ENCODE peak calls at places on chromosomes 6 and 20, in six cellular contexts. W, K, E, I, F and H are unnamed samples. For H3K27me3 and H3K36me3, the result is how much of the 10 kb centered on the place peaks cover.

GRCh38 chr6:43709654-43710303 is 22.2 kb upstream of the MRPS18A start:
- DNase-seq in W (no peak), K (no peak), E (no peak), I (no peak), F (no peak), H (no peak)

GRCh38 chr6:135222623-135223022 is 41.5 kb downstream of the MYB start:
- DNase-seq in W (peak), K (no peak), E (no peak), I (no peak), F (no peak), H (no peak)

GRCh38 chr6:28004350-28005123 is 47.5 kb downstream of the OR2B6 start:
- DNase-seq in W (no peak), K (no peak), E (no peak), I (no peak), F (no peak), H (no peak)

GRCh38 chr6:92559002-92559401 is 860.4 kb downstream of the EPHA7 start:
- DNase-seq in W (no peak), K (no peak), E (no peak), I (no peak), F (no peak), H (no peak)

GRCh38 chr6:33201147-33201545 is 479 bp downstream of the SLC39A7 start:
- DNase-seq in W (no peak), K (no peak), E (peak), I (no peak), F (no peak), H (no peak)

GRCh38 chr6:32168350-32168749 is 4.0 kb downstream of the EGFL8 start:
- DNase-seq in W (no peak), K (no peak), E (peak), I (no peak), F (no peak), H (no peak)

GRCh38 chr20:14925286-14925685 is 587.9 kb upstream of the FLRT3 start:
- DNase-seq in W (no peak), K (no peak), E (no peak), I (no peak), F (no peak), H (no peak)

GRCh38 chr6:85390105-85390728 is 59.7 kb upstream of the NT5E start:
- DNase-seq in W (no peak), K (no peak), E (no peak), I (no peak), F (no peak), H (no peak)

GRCh38 chr6:25424303-25424702 is 145.1 kb downstream of the CARMIL1 start:
- DNase-seq in W (no peak), K (no peak), E (no peak), I (no peak), F (no peak), H (no peak)

GRCh38 chr20:32569018-32569379 is 16.1 kb downstream of the NOL4L start:
- DNase-seq in W (no peak), K (no peak), E (no peak), I (no peak), F (no peak), H (no peak)

GRCh38 chr20:40741507-40742106 is 52.6 kb upstream of the MAFB start:
- DNase-seq in W (no peak), K (peak), E (no peak), I (no peak), F (no peak), H (peak)

GRCh38 chr6:40627316-40627715 is 40.2 kb upstream of the LRFN2 start:
- DNase-seq in W (no peak), K (no peak), E (no peak), I (no peak), F (no peak), H (no peak)

GRCh38 chr20:18101125-18101820 is 36.4 kb upstream of the KAT14 start:
- DNase-seq in W (peak), K (peak), E (no peak), I (no peak), F (no peak), H (no peak)

GRCh38 chr6:2510341-2510740 is 240.4 kb downstream of the MYLK4 start:
- DNase-seq in W (no peak), K (no peak), E (no peak), I (no peak), F (no peak), H (peak)

GRCh38 chr6:129923520-129923919 is 62.4 kb upstream of the TMEM244 start:
- DNase-seq in W (no peak), K (no peak), E (no peak), I (no peak), F (no peak), H (no peak)

GRCh38 chr6:27667651-27668441 is 194.9 kb upstream of the ZNF184 start:
- DNase-seq in W (no peak), K (no peak), E (no peak), I (no peak), F (no peak), H (no peak)

GRCh38 chr20:35992713-35993335 is 24.4 kb downstream of the CNBD2 start:
- DNase-seq in W (no peak), K (no peak), E (peak), I (peak), F (no peak), H (no peak)

GRCh38 chr6:109094351-109095035 is at the start of gene SESN1:
- DNase-seq in W (peak), K (peak), E (peak), I (peak), F (peak), H (peak)

GRCh38 chr6:138964012-138964411 is 24.0 kb downstream of the REPS1 start:
- DNase-seq in W (no peak), K (no peak), E (no peak), I (no peak), F (no peak), H (no peak)

GRCh38 chr20:45993197-45993951 is 15.3 kb upstream of the MMP9 start:
- DNase-seq in W (no peak), K (no peak), E (no peak), I (no peak), F (no peak), H (no peak)

GRCh38 chr6:37524025-37524647 is 24.4 kb upstream of the CCDC167 start:
- DNase-seq in W (no peak), K (no peak), E (no peak), I (no peak), F (no peak), H (no peak)

GRCh38 chr6:25173951-25174474 is 105.2 kb upstream of the CARMIL1 start:
- DNase-seq in W (no peak), K (no peak), E (no peak), I (no peak), F (no peak), H (no peak)

GRCh38 chr6:2937627-2938003 is 33.8 kb downstream of the SERPINB6 start:
- DNase-seq in W (no peak), K (peak), E (no peak), I (no peak), F (no peak), H (peak)

GRCh38 chr6:137487181-137487910 is 6.8 kb downstream of the OLIG3 start:
- DNase-seq in W (peak), K (no peak), E (no peak), I (no peak), F (no peak), H (no peak)

GRCh38 chr6:137487947-137488735 is 6.1 kb downstream of the OLIG3 start:
- DNase-seq in W (peak), K (peak), E (no peak), I (no peak), F (no peak), H (no peak)

GRCh38 chr6:137488736-137489409 is 5.3 kb downstream of the OLIG3 start:
- DNase-seq in W (peak), K (peak), E (no peak), I (no peak), F (no peak), H (no peak)

GRCh38 chr6:137489410-137490371 is 4.5 kb downstream of the OLIG3 start:
- DNase-seq in W (peak), K (peak), E (no peak), I (no peak), F (no peak), H (no peak)

DNA sequence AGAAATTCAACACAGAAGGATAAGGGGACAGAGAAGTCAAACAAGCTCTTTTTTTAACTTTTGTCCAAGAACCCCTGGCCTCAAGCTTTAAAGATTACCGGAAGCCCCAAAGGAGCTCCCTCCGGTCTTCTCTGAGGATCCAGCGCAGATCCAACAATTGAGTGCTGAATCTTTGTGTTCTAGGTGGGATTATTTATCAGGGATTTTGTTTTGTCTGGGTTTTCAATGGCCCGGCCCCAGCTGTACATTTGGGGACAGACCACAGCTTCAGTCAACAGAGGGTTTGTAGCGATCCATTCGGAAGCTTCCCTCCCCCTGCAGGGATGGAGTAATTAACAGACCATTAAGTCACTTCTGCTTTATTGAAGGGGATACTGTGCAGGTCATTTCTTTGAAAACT is 7.8 kb downstream of the OLIG3 start:
- DNase-seq in W (peak), K (no peak), E (no peak), I (no peak), F (no peak), H (no peak)
- H3K27me3 ChIP-seq in W (half or more), K (half or more), E (half or more), I (under half), F (under half), H (under half)

GRCh38 chr6:117548797-117549301 is 53.5 kb downstream of the GOPC start:
- DNase-seq in W (no peak), K (no peak), E (no peak), I (no peak), F (no peak), H (no peak)
- H3K36me3 ChIP-seq in W (under half), K (under half), E (under half), I (under half), F (under half), H (under half)

DNA sequence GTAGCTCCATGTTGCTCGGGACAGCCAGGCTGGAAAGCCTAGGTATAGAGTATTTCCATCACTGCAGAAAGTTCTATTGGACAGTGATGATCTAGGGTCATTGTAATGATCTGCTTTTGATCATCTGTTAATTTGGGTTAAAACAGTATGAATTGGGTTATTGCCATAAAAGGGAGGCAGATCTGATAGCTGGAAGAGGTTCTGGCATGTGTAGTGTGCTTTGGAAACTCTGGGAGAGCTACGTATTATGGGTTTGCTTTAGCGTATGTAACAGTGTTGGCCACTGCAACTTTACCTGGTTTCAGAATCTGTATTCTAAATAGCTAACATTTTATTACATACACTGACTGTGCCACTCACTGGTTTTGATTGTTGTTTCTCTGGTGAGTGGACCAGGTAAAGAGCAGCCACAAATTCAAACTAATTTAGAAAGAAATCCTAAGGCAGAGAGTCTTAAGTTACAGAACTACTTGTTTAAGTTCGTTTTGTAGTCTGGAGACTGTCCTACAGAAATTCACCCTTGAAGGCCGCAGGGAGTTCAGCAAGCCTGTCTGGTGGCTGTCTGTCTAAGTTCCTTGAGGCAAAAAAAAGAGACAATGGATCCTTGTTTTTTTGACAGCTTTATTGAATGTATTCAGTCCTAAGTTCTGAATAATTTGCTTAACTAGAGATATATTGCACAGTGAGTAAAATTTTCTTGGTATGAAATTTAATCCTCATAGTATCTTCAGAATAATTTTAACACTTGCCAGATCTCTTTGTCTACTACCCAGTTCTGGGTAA is 300.2 kb downstream of the PRL start:
- DNase-seq in W (no peak), K (no peak), E (no peak), I (no peak), F (no peak), H (no peak)
- TF ChIP-seq POLR2AphosphoS5 in W (no peak), K (no peak), E (no peak), I (no peak), F (no peak), H (no peak)

GRCh38 chr6:63546236-63546635 is 26.0 kb upstream of the LOC128125822 start:
- DNase-seq in W (no peak), K (no peak), E (no peak), I (no peak), F (no peak), H (no peak)
- H3K27me3 ChIP-seq in W (under half), K (under half), E (under half), I (under half), F (under half), H (under half)

GRCh38 chr6:111687652-111688051 is 82.0 kb upstream of the TRAF3IP2 start:
- DNase-seq in W (no peak), K (no peak), E (no peak), I (no peak), F (no peak), H (no peak)

GRCh38 chr6:111689946-111690345 is 84.3 kb upstream of the TRAF3IP2 start:
- DNase-seq in W (no peak), K (no peak), E (no peak), I (no peak), F (no peak), H (peak)

GRCh38 chr6:111691345-111692225 is 85.9 kb upstream of the TRAF3IP2 start:
- DNase-seq in W (no peak), K (no peak), E (no peak), I (no peak), F (no peak), H (peak)

GRCh38 chr6:111686249-111686997 is 80.7 kb upstream of the TRAF3IP2 start:
- DNase-seq in W (peak), K (no peak), E (no peak), I (no peak), F (no peak), H (peak)

DNA sequence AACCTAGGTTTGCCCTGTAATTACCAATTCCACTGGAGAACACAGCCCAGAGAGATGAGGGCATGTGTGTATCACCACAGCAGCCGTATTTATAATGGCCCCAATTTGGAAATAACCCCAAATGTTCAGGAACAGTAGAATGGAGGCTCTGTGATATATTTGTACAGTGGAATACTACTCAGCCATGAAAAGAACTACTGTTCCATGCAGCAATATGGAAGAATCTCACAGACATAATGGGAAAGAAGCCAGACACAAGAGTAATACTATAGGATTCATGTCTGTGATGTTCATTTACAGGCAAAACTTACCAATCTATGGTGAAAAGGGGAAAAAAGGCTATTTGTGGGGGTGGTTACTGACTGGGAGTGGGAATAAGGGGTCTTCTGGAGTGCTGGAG is 83.7 kb upstream of the TRAF3IP2 start:
- DNase-seq in W (no peak), K (no peak), E (no peak), I (no peak), F (no peak), H (peak)
- H3K36me3 ChIP-seq in W (half or more), K (under half), E (half or more), I (under half), F (under half), H (under half)

GRCh38 chr6:157715766-157716171 is 107.3 kb upstream of the SNX9 start:
- DNase-seq in W (no peak), K (no peak), E (no peak), I (no peak), F (no peak), H (no peak)
- TF ChIP-seq POLR2AphosphoS5 in W (peak), K (no peak), E (no peak), I (no peak), F (peak), H (peak)

GRCh38 chr6:100446115-100446921 is 18.4 kb downstream of the SIM1 start:
- DNase-seq in W (peak), K (peak), E (no peak), I (no peak), F (no peak), H (no peak)
- H3K27me3 ChIP-seq in W (half or more), K (half or more), E (half or more), I (under half), F (under half), H (under half)

GRCh38 chr6:36493859-36494258 is 51.1 kb downstream of the KCTD20 start:
- DNase-seq in W (no peak), K (no peak), E (no peak), I (no peak), F (no peak), H (no peak)

GRCh38 chr6:36495086-36495485 is 52.2 kb downstream of the STK38 start:
- DNase-seq in W (no peak), K (no peak), E (no peak), I (no peak), F (no peak), H (no peak)

GRCh38 chr6:36491378-36491965 is 48.7 kb downstream of the KCTD20 start:
- DNase-seq in W (no peak), K (peak), E (no peak), I (no peak), F (no peak), H (no peak)

GRCh38 chr6:36492092-36492491 is 49.3 kb downstream of the KCTD20 start:
- DNase-seq in W (no peak), K (no peak), E (no peak), I (no peak), F (no peak), H (no peak)

DNA sequence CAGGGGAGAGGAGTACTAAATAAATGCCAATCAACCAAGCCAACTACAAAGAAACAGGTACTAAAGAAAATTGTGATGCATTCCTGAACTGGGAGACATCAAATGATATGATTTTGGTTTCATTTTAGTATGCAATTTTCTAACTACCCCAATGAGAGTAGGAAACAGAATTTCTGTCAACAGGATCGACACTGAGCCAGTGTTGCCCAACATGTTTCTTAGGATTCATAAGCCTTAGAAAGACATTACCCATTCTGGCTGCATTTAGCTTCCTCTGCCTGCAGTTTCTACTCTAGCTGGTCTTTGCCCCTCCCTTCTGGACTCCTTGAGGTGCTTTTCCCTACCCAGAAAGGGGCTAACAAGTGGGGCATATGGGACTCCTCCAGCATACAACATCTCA is 49.8 kb downstream of the KCTD20 start:
- DNase-seq in W (no peak), K (no peak), E (no peak), I (no peak), F (no peak), H (no peak)
- H3K36me3 ChIP-seq in W (under half), K (under half), E (under half), I (under half), F (under half), H (under half)

GRCh38 chr6:45470131-45470738 is 92.5 kb upstream of the SUPT3H start:
- DNase-seq in W (no peak), K (no peak), E (no peak), I (no peak), F (no peak), H (no peak)

GRCh38 chr6:45472383-45472782 is 94.6 kb upstream of the SUPT3H start:
- DNase-seq in W (no peak), K (no peak), E (no peak), I (no peak), F (no peak), H (no peak)

GRCh38 chr6:45476341-45476740 is 98.6 kb upstream of the SUPT3H start:
- DNase-seq in W (no peak), K (no peak), E (no peak), I (no peak), F (no peak), H (no peak)

GRCh38 chr6:45474376-45474775 is 96.6 kb upstream of the SUPT3H start:
- DNase-seq in W (no peak), K (no peak), E (no peak), I (no peak), F (no peak), H (no peak)

GRCh38 chr6:45473121-45473967 is 95.6 kb upstream of the SUPT3H start:
- DNase-seq in W (no peak), K (no peak), E (no peak), I (no peak), F (no peak), H (no peak)
- TF ChIP-seq POLR2AphosphoS5 in W (no peak), K (no peak), E (no peak), I (no peak), F (no peak), H (no peak)

GRCh38 chr6:29977425-29977727 is 35.0 kb downstream of the HLA-A start:
- DNase-seq in W (no peak), K (no peak), E (no peak), I (no peak), F (no peak), H (no peak)
- H3K27me3 ChIP-seq in W (under half), K (under half), E (under half), I (under half), F (under half), H (under half)